ENCODE peak calls at places on chromosome 14, in six cellular contexts. P is HFF-Myc, Y is fibroblast of pulmonary artery, U is NCI-H2081, I is 8988T, Q is caudate nucleus. N is an unnamed sample.

GRCh38 chr14:44963775-44964380 is 1.9 kb downstream of the TOGARAM1 start:
- DNase-seq in P (no peak), Y (peak), I (no peak), Q (peak), U (no peak), N (no peak)

GRCh38 chr14:75842624-75843023 is 139.2 kb downstream of the TGFB3 start:
- DNase-seq in Y (no peak), P (no peak), U (no peak), Q (no peak), I (no peak), N (no peak)

GRCh38 chr14:65361920-65362319 is 50.6 kb upstream of the FUT8 start:
- DNase-seq in Y (peak), P (no peak), I (no peak), Q (no peak), U (no peak), N (peak)

GRCh38 chr14:98871796-98872195 is 400.2 kb downstream of the BCL11B start:
- DNase-seq in Q (no peak), U (no peak), P (no peak), I (no peak), Y (no peak), N (no peak)

GRCh38 chr14:75049731-75050201 is 1.5 kb downstream of the MLH3 start:
- DNase-seq in Q (no peak), I (no peak), Y (peak), U (no peak), P (no peak), N (no peak)

GRCh38 chr14:104724407-104724980 is 465 bp downstream of the ADSS1 start:
- DNase-seq in Q (peak), Y (no peak), U (no peak), P (no peak), I (no peak), N (no peak)

GRCh38 chr14:75630695-75631452 is 29.8 kb downstream of the ERG28 start:
- DNase-seq in U (no peak), P (no peak), Y (no peak), Q (no peak), I (no peak), N (no peak)

GRCh38 chr14:69945905-69946304 is 66.7 kb downstream of the SMOC1 start:
- DNase-seq in Q (no peak), P (no peak), I (no peak), Y (no peak), U (peak), N (no peak)

GRCh38 chr14:100076133-100076532 is 10.9 kb downstream of the EVL start:
- DNase-seq in P (no peak), I (peak), Y (no peak), Q (no peak), U (no peak), N (no peak)

GRCh38 chr14:38500125-38500524 is 244.2 kb upstream of the CLEC14A start:
- DNase-seq in U (no peak), P (no peak), Y (peak), Q (no peak), I (no peak), N (no peak)

GRCh38 chr14:36646664-36647416 is 14.8 kb upstream of the PAX9 start:
- DNase-seq in Q (no peak), U (no peak), P (no peak), I (no peak), Y (no peak), N (no peak)

GRCh38 chr14:105249175-105250007 is 1.1 kb downstream of the BTBD6 start:
- DNase-seq in P (no peak), Y (peak), I (no peak), Q (no peak), U (no peak), N (no peak)

GRCh38 chr14:77574446-77575125 is 41.9 kb downstream of the SPTLC2 start:
- DNase-seq in I (no peak), Q (no peak), Y (no peak), P (no peak), U (no peak), N (no peak)

GRCh38 chr14:79580908-79581307 is 630.4 kb downstream of the DIO2 start:
- DNase-seq in I (no peak), Y (no peak), U (no peak), P (no peak), Q (no peak), N (no peak)

GRCh38 chr14:29926701-29927595 is 699 bp downstream of the PRKD1 start:
- DNase-seq in U (peak), P (no peak), Q (peak), I (no peak), Y (peak), N (no peak)

GRCh38 chr14:106694638-106695393 is 1168.4 kb downstream of the TMEM121 start:
- DNase-seq in I (no peak), Q (no peak), Y (no peak), U (no peak), P (no peak), N (no peak)

GRCh38 chr14:105397350-105397931 is 897 bp upstream of the TEX22 start:
- DNase-seq in U (no peak), P (no peak), Y (no peak), Q (no peak), I (no peak), N (no peak)